ENCODE peak calls at places on chromosome 4, in ten cellular contexts. One of them, this sample, is unnamed.

GRCh38 chr4:44446801-44447562 is 1.6 kb downstream of the KCTD8 start:
- DNase-seq in T-helper 22 cell: no peak
- DNase-seq in HT1080: no peak
- DNase-seq in tibial artery: no peak
- DNase-seq in gastrocnemius medialis: no peak
- DNase-seq in CD4-positive, alpha-beta memory T cell: no peak
- DNase-seq in lung: no peak
- DNase-seq in HFFc6: no peak
- DNase-seq in psoas muscle: no peak
- DNase-seq in NCI-H1417 treated with DMSO at 0.1 percent for 48 hours: no peak
- DNase-seq in this sample: no peak

GRCh38 chr4:172900880-172901279 is 267.7 kb upstream of the GALNT7 start:
- DNase-seq in HT1080: no peak
- DNase-seq in psoas muscle: no peak
- DNase-seq in tibial artery: no peak
- DNase-seq in CD4-positive, alpha-beta memory T cell: no peak
- DNase-seq in gastrocnemius medialis: no peak
- DNase-seq in HFFc6: no peak
- DNase-seq in T-helper 22 cell: no peak
- DNase-seq in NCI-H1417 treated with DMSO at 0.1 percent for 48 hours: no peak
- DNase-seq in lung: no peak
- DNase-seq in this sample: no peak

GRCh38 chr4:89681219-89681618 is 155.7 kb downstream of the SNCA start:
- DNase-seq in tibial artery: no peak
- DNase-seq in lung: no peak
- DNase-seq in HT1080: no peak
- DNase-seq in HFFc6: no peak
- DNase-seq in NCI-H1417 treated with DMSO at 0.1 percent for 48 hours: no peak
- DNase-seq in gastrocnemius medialis: no peak
- DNase-seq in psoas muscle: no peak
- DNase-seq in CD4-positive, alpha-beta memory T cell: no peak
- DNase-seq in T-helper 22 cell: no peak
- DNase-seq in this sample: peak; percentile 21

GRCh38 chr4:23888421-23889319 is 1.2 kb downstream of the PPARGC1A start:
- DNase-seq in psoas muscle: no peak
- DNase-seq in CD4-positive, alpha-beta memory T cell: no peak
- DNase-seq in HFFc6: no peak
- DNase-seq in lung: peak; percentile 30
- DNase-seq in T-helper 22 cell: no peak
- DNase-seq in HT1080: peak; percentile 36
- DNase-seq in tibial artery: peak; percentile 64
- DNase-seq in gastrocnemius medialis: peak; percentile 48
- DNase-seq in NCI-H1417 treated with DMSO at 0.1 percent for 48 hours: no peak
- DNase-seq in this sample: peak; percentile 74

GRCh38 chr4:107939307-107939706 is 8.0 kb downstream of the CYP2U1 start:
- DNase-seq in NCI-H1417 treated with DMSO at 0.1 percent for 48 hours: no peak
- DNase-seq in tibial artery: no peak
- DNase-seq in HT1080: no peak
- DNase-seq in gastrocnemius medialis: no peak
- DNase-seq in CD4-positive, alpha-beta memory T cell: no peak
- DNase-seq in lung: no peak
- DNase-seq in T-helper 22 cell: no peak
- DNase-seq in psoas muscle: no peak
- DNase-seq in HFFc6: peak; percentile 67
- DNase-seq in this sample: no peak

GRCh38 chr4:179872751-179873150 is 2370.5 kb upstream of the TENM3 start:
- DNase-seq in CD4-positive, alpha-beta memory T cell: no peak
- DNase-seq in NCI-H1417 treated with DMSO at 0.1 percent for 48 hours: no peak
- DNase-seq in gastrocnemius medialis: no peak
- DNase-seq in psoas muscle: no peak
- DNase-seq in lung: no peak
- DNase-seq in T-helper 22 cell: no peak
- DNase-seq in HFFc6: no peak
- DNase-seq in HT1080: no peak
- DNase-seq in tibial artery: no peak
- DNase-seq in this sample: no peak

GRCh38 chr4:38071801-38072567 is 111.8 kb downstream of the PTTG2 start:
- DNase-seq in gastrocnemius medialis: no peak
- DNase-seq in lung: no peak
- DNase-seq in CD4-positive, alpha-beta memory T cell: no peak
- DNase-seq in HFFc6: no peak
- DNase-seq in T-helper 22 cell: no peak
- DNase-seq in psoas muscle: no peak
- DNase-seq in NCI-H1417 treated with DMSO at 0.1 percent for 48 hours: no peak
- DNase-seq in HT1080: no peak
- DNase-seq in tibial artery: no peak
- DNase-seq in this sample: peak; percentile 52

GRCh38 chr4:176044589-176044951 is 21.1 kb upstream of the WDR17 start:
- DNase-seq in HT1080: peak; percentile 2
- DNase-seq in HFFc6: no peak
- DNase-seq in psoas muscle: no peak
- DNase-seq in T-helper 22 cell: no peak
- DNase-seq in lung: no peak
- DNase-seq in tibial artery: no peak
- DNase-seq in gastrocnemius medialis: no peak
- DNase-seq in NCI-H1417 treated with DMSO at 0.1 percent for 48 hours: no peak
- DNase-seq in CD4-positive, alpha-beta memory T cell: peak; percentile 13
- DNase-seq in this sample: no peak

GRCh38 chr4:138279286-138279685 is 37.1 kb upstream of the SLC7A11 start:
- DNase-seq in HFFc6: no peak
- DNase-seq in HT1080: no peak
- DNase-seq in CD4-positive, alpha-beta memory T cell: no peak
- DNase-seq in T-helper 22 cell: no peak
- DNase-seq in tibial artery: no peak
- DNase-seq in NCI-H1417 treated with DMSO at 0.1 percent for 48 hours: no peak
- DNase-seq in psoas muscle: no peak
- DNase-seq in lung: no peak
- DNase-seq in gastrocnemius medialis: no peak
- DNase-seq in this sample: no peak

GRCh38 chr4:45072981-45073380 is 346.6 kb upstream of the GNPDA2 start:
- DNase-seq in NCI-H1417 treated with DMSO at 0.1 percent for 48 hours: no peak
- DNase-seq in HT1080: no peak
- DNase-seq in gastrocnemius medialis: no peak
- DNase-seq in CD4-positive, alpha-beta memory T cell: no peak
- DNase-seq in tibial artery: no peak
- DNase-seq in psoas muscle: no peak
- DNase-seq in HFFc6: no peak
- DNase-seq in T-helper 22 cell: no peak
- DNase-seq in lung: no peak
- DNase-seq in this sample: peak; percentile 11

GRCh38 chr4:149493492-149493891 is 322.2 kb downstream of the IQCM start:
- DNase-seq in gastrocnemius medialis: no peak
- DNase-seq in CD4-positive, alpha-beta memory T cell: no peak
- DNase-seq in tibial artery: no peak
- DNase-seq in lung: no peak
- DNase-seq in T-helper 22 cell: no peak
- DNase-seq in HFFc6: no peak
- DNase-seq in HT1080: peak; percentile 7
- DNase-seq in NCI-H1417 treated with DMSO at 0.1 percent for 48 hours: no peak
- DNase-seq in psoas muscle: no peak
- DNase-seq in this sample: no peak

GRCh38 chr4:166324321-166324720 is 451.3 kb downstream of the TLL1 start:
- DNase-seq in lung: no peak
- DNase-seq in CD4-positive, alpha-beta memory T cell: no peak
- DNase-seq in T-helper 22 cell: no peak
- DNase-seq in HT1080: peak; percentile 30
- DNase-seq in tibial artery: no peak
- DNase-seq in gastrocnemius medialis: no peak
- DNase-seq in HFFc6: peak; percentile 22
- DNase-seq in psoas muscle: no peak
- DNase-seq in NCI-H1417 treated with DMSO at 0.1 percent for 48 hours: no peak
- DNase-seq in this sample: peak; percentile 27

GRCh38 chr4:83170952-83171399 is 56.4 kb upstream of the PLAC8 start:
- DNase-seq in HFFc6: no peak
- DNase-seq in gastrocnemius medialis: no peak
- DNase-seq in NCI-H1417 treated with DMSO at 0.1 percent for 48 hours: no peak
- DNase-seq in HT1080: peak; percentile 64
- DNase-seq in T-helper 22 cell: no peak
- DNase-seq in lung: no peak
- DNase-seq in tibial artery: no peak
- DNase-seq in psoas muscle: no peak
- DNase-seq in CD4-positive, alpha-beta memory T cell: no peak
- DNase-seq in this sample: no peak

GRCh38 chr4:30068234-30068633 is 651.9 kb upstream of the PCDH7 start:
- DNase-seq in psoas muscle: no peak
- DNase-seq in gastrocnemius medialis: no peak
- DNase-seq in lung: no peak
- DNase-seq in T-helper 22 cell: no peak
- DNase-seq in CD4-positive, alpha-beta memory T cell: peak; percentile 12
- DNase-seq in HT1080: no peak
- DNase-seq in NCI-H1417 treated with DMSO at 0.1 percent for 48 hours: no peak
- DNase-seq in HFFc6: no peak
- DNase-seq in tibial artery: no peak
- DNase-seq in this sample: no peak

GRCh38 chr4:111945014-111945413 is 200.2 kb upstream of the FAM241A start:
- DNase-seq in lung: no peak
- DNase-seq in HFFc6: peak; percentile 21
- DNase-seq in psoas muscle: no peak
- DNase-seq in HT1080: no peak
- DNase-seq in NCI-H1417 treated with DMSO at 0.1 percent for 48 hours: no peak
- DNase-seq in T-helper 22 cell: no peak
- DNase-seq in gastrocnemius medialis: no peak
- DNase-seq in CD4-positive, alpha-beta memory T cell: no peak
- DNase-seq in tibial artery: no peak
- DNase-seq in this sample: peak; percentile 16

GRCh38 chr4:152234571-152234970 is 301.3 kb downstream of the FBXW7 start:
- DNase-seq in gastrocnemius medialis: no peak
- DNase-seq in NCI-H1417 treated with DMSO at 0.1 percent for 48 hours: no peak
- DNase-seq in psoas muscle: no peak
- DNase-seq in T-helper 22 cell: no peak
- DNase-seq in tibial artery: no peak
- DNase-seq in lung: no peak
- DNase-seq in HFFc6: no peak
- DNase-seq in CD4-positive, alpha-beta memory T cell: no peak
- DNase-seq in HT1080: no peak
- DNase-seq in this sample: no peak

GRCh38 chr4:22190855-22191254 is 242.3 kb upstream of the KCNIP4 start:
- DNase-seq in HT1080: peak; percentile 96
- DNase-seq in tibial artery: no peak
- DNase-seq in lung: no peak
- DNase-seq in CD4-positive, alpha-beta memory T cell: no peak
- DNase-seq in T-helper 22 cell: no peak
- DNase-seq in gastrocnemius medialis: no peak
- DNase-seq in HFFc6: peak; percentile 34
- DNase-seq in psoas muscle: no peak
- DNase-seq in NCI-H1417 treated with DMSO at 0.1 percent for 48 hours: no peak
- DNase-seq in this sample: peak; percentile 53

GRCh38 chr4:105389167-105389566 is 84.7 kb downstream of the PPA2 start:
- DNase-seq in HT1080: no peak
- DNase-seq in HFFc6: no peak
- DNase-seq in gastrocnemius medialis: no peak
- DNase-seq in lung: no peak
- DNase-seq in T-helper 22 cell: no peak
- DNase-seq in psoas muscle: no peak
- DNase-seq in NCI-H1417 treated with DMSO at 0.1 percent for 48 hours: no peak
- DNase-seq in CD4-positive, alpha-beta memory T cell: no peak
- DNase-seq in tibial artery: no peak
- DNase-seq in this sample: no peak

This sample was measured in mesenchymal stem cell.